ENCODE peak calls at places on chromosomes 11 and 22, in eight cellular contexts. I, G, T, V, A, S, X and E are unnamed samples.

GRCh38 chr22:42297778-42298177 is 27.3 kb upstream of the TCF20 start:
- DNase-seq in V (no peak), G (no peak), I (no peak), T (no peak), A (no peak), X (no peak), S (no peak), E (no peak)

GRCh38 chr11:70068950-70069349 is 9.2 kb upstream of the ANO1 start:
- DNase-seq in V (no peak), T (no peak), A (no peak), X (peak), I (peak), S (no peak), G (peak), E (no peak)

GRCh38 chr11:86610559-86611341 is 61.7 kb downstream of the ME3 start:
- DNase-seq in V (no peak), G (peak), X (no peak), A (no peak), T (no peak), I (no peak), S (no peak), E (no peak)

GRCh38 chr11:61963282-61964057 is 4.0 kb downstream of the FTH1 start:
- DNase-seq in V (peak), T (peak), S (no peak), X (peak), G (peak), I (peak), A (no peak), E (no peak)

GRCh38 chr11:111376453-111376871 is 2.6 kb downstream of the POU2AF1 start:
- DNase-seq in T (no peak), S (no peak), G (no peak), I (no peak), A (no peak), X (no peak), V (no peak), E (no peak)

GRCh38 chr11:100719362-100719761 is 32.3 kb downstream of the ARHGAP42 start:
- DNase-seq in G (no peak), T (no peak), A (no peak), V (peak), S (no peak), I (no peak), X (no peak), E (no peak)

GRCh38 chr22:19825016-19825339 is 29.7 kb downstream of the GNB1L start:
- DNase-seq in X (no peak), G (peak), T (no peak), A (peak), V (no peak), I (no peak), S (no peak), E (no peak)

GRCh38 chr22:38286915-38287669 is 14.3 kb upstream of the TMEM184B start:
- DNase-seq in T (no peak), G (no peak), A (no peak), S (no peak), X (no peak), V (no peak), I (no peak), E (no peak)

GRCh38 chr11:76793834-76794291 is 10.7 kb downstream of the TSKU start:
- DNase-seq in I (peak), V (no peak), S (no peak), X (peak), T (no peak), G (peak), A (peak), E (no peak)

GRCh38 chr11:61002598-61002997 is 31.1 kb downstream of the CD6 start:
- DNase-seq in V (no peak), G (no peak), S (no peak), A (no peak), I (no peak), T (no peak), X (no peak), E (no peak)

GRCh38 chr11:72762641-72763304 is 10.6 kb upstream of the ARAP1 start:
- DNase-seq in T (no peak), A (no peak), I (no peak), G (no peak), X (no peak), V (no peak), S (no peak), E (no peak)

GRCh38 chr22:32203181-32204105 is 1.4 kb downstream of the RFPL2 start:
- DNase-seq in S (no peak), X (no peak), T (no peak), I (no peak), V (no peak), A (no peak), G (no peak), E (no peak)

GRCh38 chr11:10930224-10930960 is 72.5 kb upstream of the ZBED5 start:
- DNase-seq in G (no peak), S (no peak), A (no peak), T (peak), I (no peak), V (no peak), X (no peak), E (no peak)

GRCh38 chr22:39908737-39909136 is 7.9 kb downstream of the GRAP2 start:
- DNase-seq in G (no peak), S (no peak), X (no peak), V (no peak), I (no peak), A (no peak), T (no peak), E (no peak)

GRCh38 chr11:114399490-114399889 is 821 bp downstream of the C11orf71 start:
- DNase-seq in S (no peak), A (no peak), V (no peak), I (no peak), T (no peak), G (no peak), X (no peak), E (no peak)

GRCh38 chr11:114399903-114400221 is 449 bp downstream of the C11orf71 start:
- DNase-seq in A (peak), X (no peak), T (no peak), G (no peak), I (no peak), S (no peak), V (peak), E (peak)

GRCh38 chr11:114400974-114401223 is 433 bp downstream of the RBM7 start:
- DNase-seq in A (no peak), S (no peak), V (no peak), X (no peak), I (no peak), T (no peak), G (no peak), E (no peak)

GRCh38 chr11:114398303-114398920 is 1.9 kb downstream of the C11orf71 start:
- DNase-seq in G (no peak), I (no peak), V (no peak), X (no peak), T (no peak), A (no peak), S (no peak), E (no peak)

GRCh38 chr11:114400222-114400973 is at the start of the genes C11orf71 and RBM7:
- DNase-seq in V (peak), G (peak), A (peak), T (peak), I (peak), X (peak), S (peak), E (peak)
- TF ChIP-seq CTCF in V (peak), G (peak), A (no peak), T (no peak), I (peak), X (no peak), S (no peak), E (no peak)

GRCh38 chr11:2377511-2378443 is 667 bp downstream of the CD81 start:
- DNase-seq in A (peak), V (peak), I (no peak), T (peak), X (peak), S (no peak), G (peak), E (no peak)

GRCh38 chr11:2375964-2376551 is 1.1 kb upstream of the CD81 start:
- DNase-seq in V (peak), G (no peak), S (no peak), X (no peak), A (no peak), I (no peak), T (no peak), E (no peak)

GRCh38 chr11:2378527-2379210 is 1.6 kb downstream of the CD81 start:
- DNase-seq in G (peak), X (no peak), I (no peak), A (no peak), V (peak), S (no peak), T (no peak), E (no peak)

GRCh38 chr11:2375341-2375853 is 1.7 kb upstream of the CD81 start:
- DNase-seq in T (no peak), X (no peak), I (no peak), V (peak), S (no peak), A (no peak), G (peak), E (no peak)

GRCh38 chr11:2376751-2377451 is at the start of gene CD81:
- DNase-seq in A (peak), G (no peak), I (no peak), X (peak), T (no peak), S (no peak), V (no peak), E (no peak)
- TF ChIP-seq POLR2A in A (no peak), G (no peak), I (no peak), X (peak), T (no peak), S (no peak), V (no peak), E (peak)

GRCh38 chr11:1566381-1567051 is 5.6 kb downstream of the DUSP8 start:
- DNase-seq in V (no peak), X (no peak), G (no peak), I (no peak), S (no peak), A (no peak), T (no peak), E (no peak)
- TF ChIP-seq CTCF in V (no peak), X (no peak), G (no peak), I (no peak), S (no peak), A (no peak), T (no peak), E (no peak)

DNA sequence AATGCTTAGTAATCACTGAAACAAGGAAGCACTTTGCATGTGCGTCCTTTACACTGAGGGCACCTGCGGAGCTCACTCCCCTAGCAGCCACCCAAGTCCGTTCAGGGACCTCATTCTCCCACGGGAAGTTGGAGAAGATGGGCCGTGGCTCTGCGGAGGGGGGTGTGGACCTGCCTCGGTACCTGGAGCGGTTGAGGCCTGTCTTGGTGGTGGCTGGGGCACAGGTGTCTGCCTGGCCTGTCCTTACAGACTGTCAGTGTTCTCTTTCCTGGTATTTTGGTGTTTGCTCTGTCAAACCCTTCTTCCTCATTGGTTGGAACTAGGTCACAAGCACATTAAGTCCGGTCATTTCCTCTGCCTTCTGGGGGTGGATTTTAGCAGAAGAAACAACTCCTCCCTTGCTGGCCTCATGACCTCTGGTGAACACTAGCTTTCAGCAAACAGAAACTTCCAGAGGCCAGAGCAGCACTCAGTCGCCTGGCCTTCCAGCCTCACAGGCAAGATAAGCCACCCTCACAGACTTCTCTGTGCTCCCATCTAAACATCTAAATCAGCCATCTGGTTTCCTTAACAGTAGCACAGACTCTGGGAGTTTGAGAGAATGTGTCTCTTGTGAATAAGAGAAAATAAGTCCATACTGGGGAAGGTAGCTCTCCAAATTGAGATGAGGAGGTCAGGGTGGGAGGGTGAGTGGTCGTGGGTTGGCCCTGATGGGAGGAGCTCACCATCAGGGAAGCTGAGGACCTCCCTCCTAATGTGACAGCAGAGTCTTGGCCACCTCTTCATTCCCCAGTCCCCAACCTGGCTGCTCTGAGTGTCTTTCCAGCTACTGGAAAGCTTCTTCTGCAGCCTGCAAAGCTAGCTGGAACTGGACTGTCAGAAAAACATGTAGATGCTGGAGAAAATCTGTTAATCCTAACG is 8.6 kb downstream of the SNAP29 start:
- DNase-seq in G (peak), T (peak), I (no peak), S (no peak), A (peak), X (no peak), V (peak), E (peak)
- TF ChIP-seq POLR2A in G (no peak), T (peak), I (no peak), S (no peak), A (no peak), X (no peak), V (no peak), E (peak)

GRCh38 chr11:118570787-118571186 is 1.4 kb upstream of the ARCN1 start:
- DNase-seq in T (no peak), X (no peak), V (no peak), A (no peak), G (no peak), I (no peak), S (no peak), E (no peak)

GRCh38 chr11:118569670-118570069 is 2.5 kb upstream of the ARCN1 start:
- DNase-seq in G (no peak), V (no peak), S (no peak), I (no peak), T (no peak), A (no peak), X (no peak), E (no peak)

GRCh38 chr11:118572914-118573550 is 823 bp downstream of the ARCN1 start:
- DNase-seq in X (no peak), V (no peak), S (no peak), I (no peak), A (no peak), T (no peak), G (no peak), E (no peak)

GRCh38 chr11:118574636-118575035 is 2.4 kb downstream of the ARCN1 start:
- DNase-seq in X (no peak), S (no peak), T (no peak), G (no peak), I (no peak), A (no peak), V (no peak), E (no peak)

GRCh38 chr11:118572075-118572913 is at the start of gene ARCN1:
- DNase-seq in T (peak), X (peak), G (peak), I (peak), A (peak), V (peak), S (peak), E (peak)
- TF ChIP-seq CTCF in T (peak), X (no peak), G (no peak), I (no peak), A (no peak), V (no peak), S (no peak), E (no peak)

DNA sequence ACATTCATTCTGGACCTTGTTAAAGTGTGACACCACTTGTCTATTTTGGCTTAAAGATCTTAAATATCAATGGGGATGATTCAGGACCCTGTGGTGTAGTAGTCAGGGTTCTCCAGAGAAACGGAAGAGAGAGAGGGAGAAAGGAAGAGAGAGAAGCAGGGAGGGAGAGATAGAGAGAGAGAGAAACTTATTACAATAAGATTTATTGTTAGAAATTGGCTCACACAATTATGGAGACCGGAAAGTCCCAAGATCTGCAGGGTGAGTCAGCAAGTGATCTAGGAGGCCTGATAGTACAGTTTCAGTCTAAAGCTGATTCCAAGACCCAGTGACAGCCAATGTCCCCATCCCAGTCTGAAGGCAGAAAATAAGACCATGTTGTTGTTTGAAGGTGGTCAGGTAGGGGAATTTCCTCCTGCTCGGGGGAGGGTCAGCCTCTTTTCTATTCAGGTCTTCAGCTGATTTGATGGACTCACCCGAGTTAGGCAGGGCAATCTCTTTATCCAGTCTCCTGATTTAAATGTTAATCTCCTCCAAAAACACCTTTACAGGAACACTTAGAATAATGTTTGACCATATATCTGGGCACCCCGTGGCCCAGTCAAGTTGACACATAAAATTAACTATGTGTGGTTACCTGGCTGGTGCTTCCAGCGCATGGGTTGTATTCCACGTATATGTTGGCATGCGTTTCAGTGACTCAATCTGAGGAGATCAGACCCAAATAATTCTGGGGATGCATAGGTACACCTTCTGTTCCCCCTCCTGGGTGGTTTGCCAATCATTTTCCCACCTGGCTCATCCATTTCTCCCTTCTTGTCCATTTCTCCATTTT is 1350.5 kb downstream of the TBC1D22A start:
- DNase-seq in X (no peak), T (no peak), G (no peak), S (no peak), I (no peak), V (no peak), A (no peak), E (no peak)
- TF ChIP-seq POLR2A in X (no peak), T (no peak), G (no peak), S (no peak), I (no peak), V (no peak), A (no peak), E (no peak)

DNA sequence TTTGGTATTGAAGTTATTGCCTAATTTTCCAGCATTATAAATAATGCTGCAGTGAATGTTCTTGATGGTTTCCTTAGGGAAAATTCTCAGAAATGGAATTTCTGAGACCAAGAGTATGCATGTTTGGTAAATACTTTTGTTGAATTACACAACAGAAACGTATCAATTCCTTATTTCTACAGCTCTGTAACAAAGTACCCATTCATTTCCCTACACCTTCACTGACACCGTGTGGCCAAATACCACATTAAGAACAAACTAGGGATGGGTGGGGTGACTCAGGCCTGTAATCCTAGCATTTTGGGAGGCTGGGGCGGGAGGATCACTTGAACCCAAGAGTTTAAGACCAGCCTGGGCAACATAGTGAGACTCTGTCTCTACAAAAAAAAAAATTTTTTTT is 21.8 kb downstream of the MCAM start:
- DNase-seq in X (no peak), T (no peak), S (no peak), I (no peak), G (no peak), V (no peak), A (no peak), E (no peak)
- TF ChIP-seq CTCF in X (no peak), T (no peak), S (no peak), I (no peak), G (no peak), V (no peak), A (no peak), E (no peak)

DNA sequence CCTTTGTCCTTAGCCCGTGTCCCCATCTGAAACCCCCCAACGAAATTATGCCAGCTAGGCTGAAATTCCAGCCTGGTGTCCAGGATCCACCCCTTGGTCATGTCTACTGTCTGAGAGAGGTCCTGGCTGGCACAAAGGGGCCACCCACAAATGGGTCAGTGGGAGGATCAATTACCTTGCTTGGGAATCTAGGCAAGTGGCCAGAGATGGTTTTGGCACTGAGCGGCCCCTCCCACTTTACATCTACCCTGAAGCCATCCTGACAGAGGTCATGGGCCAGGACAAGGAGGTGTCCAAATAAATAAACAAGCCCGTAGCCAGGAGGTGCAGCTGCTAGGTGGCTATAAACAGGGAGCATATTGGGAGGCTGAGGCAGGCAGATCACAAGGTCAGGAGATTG is 311.5 kb downstream of the MN1 start:
- DNase-seq in X (no peak), T (no peak), V (no peak), I (no peak), S (no peak), G (no peak), A (no peak), E (no peak)
- TF ChIP-seq POLR2A in X (no peak), T (no peak), V (no peak), I (no peak), S (no peak), G (no peak), A (no peak), E (no peak)

GRCh38 chr11:73912045-73912444 is 35.2 kb downstream of the PAAF1 start:
- DNase-seq in X (no peak), I (no peak), G (no peak), A (no peak), V (no peak), S (no peak), T (no peak), E (no peak)

GRCh38 chr11:73902303-73902702 is 25.5 kb downstream of the PAAF1 start:
- DNase-seq in I (no peak), V (no peak), A (no peak), G (no peak), T (no peak), S (no peak), X (no peak), E (no peak)

DNA sequence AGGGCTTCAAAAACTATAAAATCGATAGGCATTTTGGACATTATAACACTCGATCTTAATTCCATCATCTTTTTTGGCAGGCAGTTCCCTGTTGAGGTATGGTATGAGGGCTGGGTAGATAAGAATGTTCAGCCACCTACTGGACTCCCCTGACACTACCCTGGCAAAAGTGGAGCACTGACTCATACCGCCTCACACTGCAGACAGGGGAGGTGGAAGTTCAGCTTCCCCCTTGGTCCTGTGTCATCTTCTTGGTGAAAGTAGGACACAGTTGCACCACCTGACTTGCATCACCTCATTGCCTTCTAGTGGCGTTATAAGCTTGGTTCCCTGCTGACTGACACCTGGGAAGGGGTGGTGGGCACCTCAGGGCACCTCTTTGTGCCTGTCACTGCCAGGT is 30.4 kb downstream of the PAAF1 start:
- DNase-seq in A (no peak), T (no peak), X (no peak), I (no peak), S (no peak), V (no peak), G (no peak), E (no peak)
- TF ChIP-seq CTCF in A (no peak), T (no peak), X (no peak), I (no peak), S (peak), V (no peak), G (no peak), E (no peak)